ENCODE peak calls at places on chromosome 1, in four cellular contexts. One of them, this sample, is unnamed.
A peak's percentile ranks its signal among the peaks of the same experiment; 100 is the strongest.

GRCh38 chr1:52460686-52461085 is 56.3 kb downstream of the PRPF38A start:
- DNase-seq in Peyer's patch: no peak
- DNase-seq in GM06990: no peak
- DNase-seq in CD4-positive, alpha-beta T cell: no peak
- DNase-seq in this sample: no peak

GRCh38 chr1:183248989-183249691 is 63.1 kb downstream of the LAMC2 start:
- DNase-seq in Peyer's patch: no peak
- DNase-seq in GM06990: no peak
- DNase-seq in CD4-positive, alpha-beta T cell: no peak
- DNase-seq in this sample: no peak

GRCh38 chr1:245485996-245486395 is 331.2 kb downstream of the KIF26B start:
- DNase-seq in Peyer's patch: no peak
- DNase-seq in GM06990: no peak
- DNase-seq in CD4-positive, alpha-beta T cell: no peak
- DNase-seq in this sample: no peak

GRCh38 chr1:6490181-6491075 is 1.0 kb downstream of the PLEKHG5 start:
- DNase-seq in Peyer's patch: peak; percentile 50
- DNase-seq in GM06990: peak; percentile 83
- DNase-seq in CD4-positive, alpha-beta T cell: no peak
- DNase-seq in this sample: no peak

GRCh38 chr1:152052606-152053005 is 15.8 kb upstream of the S100A11 start:
- DNase-seq in Peyer's patch: peak; percentile 85
- DNase-seq in GM06990: no peak
- DNase-seq in CD4-positive, alpha-beta T cell: peak; percentile 71
- DNase-seq in this sample: peak; percentile 84

GRCh38 chr1:20530261-20530660 is 22.1 kb upstream of the FAM43B start:
- DNase-seq in Peyer's patch: no peak
- DNase-seq in GM06990: no peak
- DNase-seq in CD4-positive, alpha-beta T cell: no peak
- DNase-seq in this sample: no peak

GRCh38 chr1:205967555-205968335 is 24.5 kb upstream of the SLC26A9 start:
- DNase-seq in Peyer's patch: no peak
- DNase-seq in GM06990: no peak
- DNase-seq in CD4-positive, alpha-beta T cell: no peak
- DNase-seq in this sample: no peak

GRCh38 chr1:9338354-9339250 is 45.9 kb downstream of the SPSB1 start:
- DNase-seq in Peyer's patch: no peak
- DNase-seq in GM06990: no peak
- DNase-seq in CD4-positive, alpha-beta T cell: no peak
- DNase-seq in this sample: no peak

GRCh38 chr1:6258675-6259074 is 2.2 kb downstream of the GPR153 start:
- DNase-seq in Peyer's patch: no peak
- DNase-seq in GM06990: no peak
- DNase-seq in CD4-positive, alpha-beta T cell: no peak
- DNase-seq in this sample: no peak

GRCh38 chr1:59994302-59995198 is 68.0 kb upstream of the CYP2J2 start:
- DNase-seq in Peyer's patch: no peak
- DNase-seq in GM06990: no peak
- DNase-seq in CD4-positive, alpha-beta T cell: no peak
- DNase-seq in this sample: no peak

GRCh38 chr1:233790662-233791371 is 113.7 kb upstream of the SLC35F3 start:
- DNase-seq in Peyer's patch: no peak
- DNase-seq in GM06990: peak; percentile 21
- DNase-seq in CD4-positive, alpha-beta T cell: peak; percentile 5
- DNase-seq in this sample: no peak

GRCh38 chr1:207032528-207033017 is at the start of gene C1orf116:
- DNase-seq in Peyer's patch: no peak
- DNase-seq in GM06990: no peak
- DNase-seq in CD4-positive, alpha-beta T cell: no peak
- DNase-seq in this sample: no peak

GRCh38 chr1:222357252-222357651 is 190.7 kb downstream of the HHIPL2 start:
- DNase-seq in Peyer's patch: no peak
- DNase-seq in GM06990: no peak
- DNase-seq in CD4-positive, alpha-beta T cell: no peak
- DNase-seq in this sample: no peak

GRCh38 chr1:192088496-192088895 is 69.8 kb upstream of the RGS18 start:
- DNase-seq in Peyer's patch: no peak
- DNase-seq in GM06990: no peak
- DNase-seq in CD4-positive, alpha-beta T cell: no peak
- DNase-seq in this sample: no peak

GRCh38 chr1:24018611-24019580 is 38.8 kb upstream of the SRSF10 start:
- DNase-seq in Peyer's patch: peak; percentile 54
- DNase-seq in GM06990: no peak
- DNase-seq in CD4-positive, alpha-beta T cell: no peak
- DNase-seq in this sample: no peak

GRCh38 chr1:33275200-33275599 is 18.9 kb downstream of the ZNF362 start:
- DNase-seq in Peyer's patch: no peak
- DNase-seq in GM06990: no peak
- DNase-seq in CD4-positive, alpha-beta T cell: no peak
- DNase-seq in this sample: no peak

GRCh38 chr1:163173121-163173520 is 29.6 kb downstream of the RGS5 start:
- DNase-seq in Peyer's patch: no peak
- DNase-seq in GM06990: no peak
- DNase-seq in CD4-positive, alpha-beta T cell: no peak
- DNase-seq in this sample: no peak

GRCh38 chr1:24713176-24713575 is 32.1 kb upstream of the CLIC4 start:
- DNase-seq in Peyer's patch: no peak
- DNase-seq in GM06990: no peak
- DNase-seq in CD4-positive, alpha-beta T cell: no peak
- DNase-seq in this sample: no peak

GRCh38 chr1:62688687-62689085 is 500 bp upstream of the DOCK7 start:
- DNase-seq in Peyer's patch: no peak
- DNase-seq in GM06990: no peak
- DNase-seq in CD4-positive, alpha-beta T cell: no peak
- DNase-seq in this sample: no peak

GRCh38 chr1:150514260-150514659 is 1.3 kb upstream of the FALEC start:
- DNase-seq in Peyer's patch: no peak
- DNase-seq in GM06990: no peak
- DNase-seq in CD4-positive, alpha-beta T cell: no peak
- DNase-seq in this sample: no peak

GRCh38 chr1:94118013-94118412 is 2.9 kb downstream of the ABCA4 start:
- DNase-seq in Peyer's patch: no peak
- DNase-seq in GM06990: no peak
- DNase-seq in CD4-positive, alpha-beta T cell: no peak
- DNase-seq in this sample: no peak

GRCh38 chr1:246947255-246947654 is 15.5 kb upstream of the AHCTF1 start:
- DNase-seq in Peyer's patch: no peak
- DNase-seq in GM06990: no peak
- DNase-seq in CD4-positive, alpha-beta T cell: no peak
- DNase-seq in this sample: no peak

GRCh38 chr1:184393924-184394323 is 7.1 kb downstream of the C1orf21 start:
- DNase-seq in Peyer's patch: no peak
- DNase-seq in GM06990: no peak
- DNase-seq in CD4-positive, alpha-beta T cell: no peak
- DNase-seq in this sample: no peak

GRCh38 chr1:84600796-84601195 is 26.6 kb upstream of the CTBS start:
- DNase-seq in Peyer's patch: no peak
- DNase-seq in GM06990: no peak
- DNase-seq in CD4-positive, alpha-beta T cell: no peak
- DNase-seq in this sample: no peak

GRCh38 chr1:173853074-173853473 is 14.7 kb downstream of the GAS5 start:
- DNase-seq in Peyer's patch: no peak
- DNase-seq in GM06990: no peak
- DNase-seq in CD4-positive, alpha-beta T cell: no peak
- DNase-seq in this sample: no peak

GRCh38 chr1:19812875-19813650 is 2.0 kb downstream of the RNF186 start:
- DNase-seq in Peyer's patch: no peak
- DNase-seq in GM06990: no peak
- DNase-seq in CD4-positive, alpha-beta T cell: no peak
- DNase-seq in this sample: no peak

GRCh38 chr1:53738205-53739108 is 507 bp downstream of the GLIS1 start:
- DNase-seq in Peyer's patch: no peak
- DNase-seq in GM06990: no peak
- DNase-seq in CD4-positive, alpha-beta T cell: no peak
- DNase-seq in this sample: no peak

GRCh38 chr1:186155594-186155993 is 219.5 kb downstream of the TPR start:
- DNase-seq in Peyer's patch: no peak
- DNase-seq in GM06990: peak; percentile 16
- DNase-seq in CD4-positive, alpha-beta T cell: no peak
- DNase-seq in this sample: no peak

GRCh38 chr1:168391759-168392681 is 111.3 kb downstream of the TBX19 start:
- DNase-seq in Peyer's patch: no peak
- DNase-seq in GM06990: no peak
- DNase-seq in CD4-positive, alpha-beta T cell: no peak
- DNase-seq in this sample: no peak

GRCh38 chr1:110433803-110434202 is 17.1 kb upstream of the PROK1 start:
- DNase-seq in Peyer's patch: no peak
- DNase-seq in GM06990: no peak
- DNase-seq in CD4-positive, alpha-beta T cell: no peak
- DNase-seq in this sample: peak; percentile 79
- TF ChIP-seq CTCF in Peyer's patch: peak; percentile 12
- TF ChIP-seq CTCF in GM06990: peak; percentile 25
- TF ChIP-seq CTCF in CD4-positive, alpha-beta T cell: no peak
- TF ChIP-seq CTCF in this sample: peak; percentile 48

GRCh38 chr1:46551597-46552095 is at the start of gene KNCN:
- DNase-seq in Peyer's patch: no peak
- DNase-seq in GM06990: no peak
- DNase-seq in CD4-positive, alpha-beta T cell: no peak
- DNase-seq in this sample: no peak

GRCh38 chr1:46554236-46555080 is 3.0 kb upstream of the KNCN start:
- DNase-seq in Peyer's patch: no peak
- DNase-seq in GM06990: no peak
- DNase-seq in CD4-positive, alpha-beta T cell: no peak
- DNase-seq in this sample: no peak

GRCh38 chr1:46552357-46553237 is 1.1 kb upstream of the KNCN start:
- DNase-seq in Peyer's patch: no peak
- DNase-seq in GM06990: no peak
- DNase-seq in CD4-positive, alpha-beta T cell: no peak
- DNase-seq in this sample: no peak

GRCh38 chr1:46555081-46555432 is 3.6 kb upstream of the KNCN start:
- DNase-seq in Peyer's patch: no peak
- DNase-seq in GM06990: no peak
- DNase-seq in CD4-positive, alpha-beta T cell: no peak
- DNase-seq in this sample: no peak

GRCh38 chr1:46553506-46553905 is 2.1 kb upstream of the KNCN start:
- DNase-seq in Peyer's patch: no peak
- DNase-seq in GM06990: no peak
- DNase-seq in CD4-positive, alpha-beta T cell: no peak
- DNase-seq in this sample: no peak
- TF ChIP-seq CTCF in Peyer's patch: no peak
- TF ChIP-seq CTCF in GM06990: no peak
- TF ChIP-seq CTCF in CD4-positive, alpha-beta T cell: no peak
- TF ChIP-seq CTCF in this sample: no peak

DNA sequence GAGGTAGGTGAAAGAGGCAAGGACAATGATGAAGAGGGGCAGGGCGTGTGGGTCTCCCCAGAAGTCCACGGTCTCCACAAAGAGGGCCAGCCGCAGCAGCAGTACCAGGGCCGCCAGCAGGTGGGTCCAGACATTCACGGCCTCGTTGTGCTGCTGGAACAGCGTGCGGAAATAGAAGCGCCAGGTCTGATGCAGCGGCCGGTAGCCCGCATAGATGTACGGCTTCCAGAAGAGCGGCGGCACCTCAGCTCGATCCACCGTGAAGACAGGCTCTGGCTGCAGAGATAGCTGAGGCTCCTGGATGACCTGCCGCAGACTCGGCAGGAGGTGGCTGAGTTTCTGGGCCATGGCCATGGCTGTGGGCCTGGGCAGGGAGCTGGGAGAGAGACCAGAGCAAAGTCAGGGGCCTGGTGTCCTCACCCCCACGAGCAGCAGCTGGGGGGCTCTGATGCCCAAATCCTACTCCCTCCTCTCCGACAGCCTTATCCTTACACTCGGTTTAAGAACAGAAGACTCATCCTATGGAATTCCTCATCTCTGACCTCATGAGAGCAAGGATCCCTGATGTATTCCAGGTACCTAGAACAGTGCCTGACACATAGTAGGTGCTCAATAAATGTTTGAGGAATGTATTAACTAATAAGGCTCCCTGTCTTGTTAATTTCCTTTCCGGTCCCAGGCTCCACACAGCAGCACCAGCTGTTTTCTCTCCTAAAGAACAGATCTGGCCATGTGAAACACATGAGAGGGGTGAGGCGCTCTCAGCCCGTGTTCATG is 4.4 kb upstream of the AUNIP start:
- DNase-seq in Peyer's patch: no peak
- DNase-seq in GM06990: no peak
- DNase-seq in CD4-positive, alpha-beta T cell: no peak
- DNase-seq in this sample: no peak
- TF ChIP-seq CTCF in Peyer's patch: no peak
- TF ChIP-seq CTCF in GM06990: no peak
- TF ChIP-seq CTCF in CD4-positive, alpha-beta T cell: no peak
- TF ChIP-seq CTCF in this sample: no peak

DNA sequence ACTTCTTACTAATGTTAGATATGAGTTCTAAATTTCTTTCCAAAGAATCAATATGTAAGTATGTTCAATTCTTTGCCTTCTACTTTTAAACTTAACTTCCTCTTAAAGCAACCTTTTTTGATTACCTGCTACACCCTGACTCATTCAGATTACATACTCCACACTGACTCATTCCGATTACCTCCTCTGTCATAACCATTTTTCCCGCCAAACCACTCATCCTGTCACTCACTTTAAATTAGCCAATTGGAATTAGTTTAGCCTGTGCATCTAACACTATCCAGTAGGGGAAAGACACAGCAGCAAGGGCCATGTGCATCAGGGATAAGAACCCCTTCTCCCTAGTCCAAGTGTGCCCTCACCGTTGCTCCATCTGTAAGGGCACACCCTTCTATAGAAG is 815.5 kb downstream of the BRINP3 start:
- DNase-seq in Peyer's patch: no peak
- DNase-seq in GM06990: no peak
- DNase-seq in CD4-positive, alpha-beta T cell: no peak
- DNase-seq in this sample: no peak
- TF ChIP-seq CTCF in Peyer's patch: no peak
- TF ChIP-seq CTCF in GM06990: no peak
- TF ChIP-seq CTCF in CD4-positive, alpha-beta T cell: no peak
- TF ChIP-seq CTCF in this sample: no peak

This sample was measured in CD14-positive monocyte.